ENCODE peak calls at places on chromosome 19, in five cellular contexts. O is suprapubic skin, F is cardiac muscle cell, E is A549, W is heart right ventricle. Y is an unnamed sample.

GRCh38 chr19:7106711-7107657 is 37.5 kb downstream of the ZNF557 start:
- DNase-seq in O (no peak), F (no peak), E (no peak), W (no peak), Y (no peak)

GRCh38 chr19:35334064-35334753 is 5.2 kb downstream of the CD22 start:
- DNase-seq in O (no peak), F (no peak), E (no peak), W (no peak), Y (no peak)

GRCh38 chr19:56566904-56567273 is 379 bp upstream of the ZNF470 start:
- DNase-seq in O (no peak), F (peak; percentile 49), E (peak; percentile 66), W (peak; percentile 54), Y (peak; percentile 58)

GRCh38 chr19:18091217-18091608 is 4.5 kb upstream of the IL12RB1 start:
- DNase-seq in O (no peak), F (no peak), E (no peak), W (peak; percentile 32), Y (peak; percentile 57)

GRCh38 chr19:17555929-17556813 is 722 bp downstream of the COLGALT1 start:
- DNase-seq in O (no peak), F (peak; percentile 81), E (peak; percentile 71), W (peak; percentile 69), Y (peak; percentile 69)

GRCh38 chr19:12946092-12946845 is 607 bp downstream of the RAD23A start:
- DNase-seq in O (no peak), F (peak; percentile 87), E (peak; percentile 67), W (peak; percentile 69), Y (peak; percentile 65)

GRCh38 chr19:44566984-44567383 is 37.5 kb upstream of the CEACAM20 start:
- DNase-seq in O (no peak), F (no peak), E (no peak), W (no peak), Y (no peak)

GRCh38 chr19:3281026-3281425 is 56.6 kb downstream of the CELF5 start:
- DNase-seq in O (no peak), F (no peak), E (no peak), W (no peak), Y (no peak)

GRCh38 chr19:1102407-1103106 is 1.2 kb upstream of the GPX4 start:
- DNase-seq in O (no peak), F (peak; percentile 99), E (peak; percentile 94), W (no peak), Y (peak; percentile 79)
- H3K4me1 ChIP-seq in O (peaks cover 85% of the 10 kb centered on the region), F (peaks cover 28% of the 10 kb centered on the region), E (peaks cover 65% of the 10 kb centered on the region), W (peaks cover 45% of the 10 kb centered on the region), Y (peaks cover 6% of the 10 kb centered on the region)

GRCh38 chr19:50024719-50025021 is 502 bp downstream of the VRK3 start:
- DNase-seq in O (no peak), F (no peak), E (no peak), W (no peak), Y (no peak)
- H3K27ac ChIP-seq in O (peak overlapping the region; percentile 87), F (peak overlapping the region; percentile 46), E (peak overlapping the region; percentile 92), W (peak overlapping the region; percentile 91), Y (peak overlapping the region; percentile 92)

DNA sequence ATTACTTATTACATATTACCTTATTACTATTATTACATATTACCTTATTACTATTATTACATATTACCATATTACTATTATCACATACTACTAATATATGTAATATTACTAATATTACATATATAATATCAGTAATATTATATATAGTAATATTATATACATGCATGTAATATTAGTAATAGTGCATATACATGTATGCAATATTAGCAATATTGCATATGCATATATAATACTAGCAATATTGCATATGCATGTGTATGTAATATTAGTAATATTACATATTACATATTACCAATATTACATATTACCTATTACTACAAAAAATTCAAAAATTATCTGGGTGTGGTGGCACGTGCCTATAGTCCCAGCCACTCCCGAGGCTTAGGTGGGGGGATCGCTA is 22.4 kb downstream of the PDE4A start:
- DNase-seq in O (no peak), F (no peak), E (no peak), W (no peak), Y (no peak)
- H3K4me3 ChIP-seq in O (no peak overlapping the region), F (no peak overlapping the region), E (no peak overlapping the region), W (no peak overlapping the region), Y (no peak overlapping the region)

GRCh38 chr19:13995017-13995728 is 10.9 kb downstream of the RFX1 start:
- DNase-seq in O (no peak), F (peak; percentile 27), E (no peak), W (no peak), Y (no peak)

GRCh38 chr19:13996928-13997636 is 9.0 kb downstream of the RFX1 start:
- DNase-seq in O (no peak), F (no peak), E (no peak), W (no peak), Y (no peak)

GRCh38 chr19:13992025-13992424 is 14.1 kb downstream of the RFX1 start:
- DNase-seq in O (no peak), F (no peak), E (no peak), W (no peak), Y (no peak)

GRCh38 chr19:13995878-13996765 is 10.0 kb downstream of the RFX1 start:
- DNase-seq in O (no peak), F (no peak), E (no peak), W (no peak), Y (no peak)

DNA sequence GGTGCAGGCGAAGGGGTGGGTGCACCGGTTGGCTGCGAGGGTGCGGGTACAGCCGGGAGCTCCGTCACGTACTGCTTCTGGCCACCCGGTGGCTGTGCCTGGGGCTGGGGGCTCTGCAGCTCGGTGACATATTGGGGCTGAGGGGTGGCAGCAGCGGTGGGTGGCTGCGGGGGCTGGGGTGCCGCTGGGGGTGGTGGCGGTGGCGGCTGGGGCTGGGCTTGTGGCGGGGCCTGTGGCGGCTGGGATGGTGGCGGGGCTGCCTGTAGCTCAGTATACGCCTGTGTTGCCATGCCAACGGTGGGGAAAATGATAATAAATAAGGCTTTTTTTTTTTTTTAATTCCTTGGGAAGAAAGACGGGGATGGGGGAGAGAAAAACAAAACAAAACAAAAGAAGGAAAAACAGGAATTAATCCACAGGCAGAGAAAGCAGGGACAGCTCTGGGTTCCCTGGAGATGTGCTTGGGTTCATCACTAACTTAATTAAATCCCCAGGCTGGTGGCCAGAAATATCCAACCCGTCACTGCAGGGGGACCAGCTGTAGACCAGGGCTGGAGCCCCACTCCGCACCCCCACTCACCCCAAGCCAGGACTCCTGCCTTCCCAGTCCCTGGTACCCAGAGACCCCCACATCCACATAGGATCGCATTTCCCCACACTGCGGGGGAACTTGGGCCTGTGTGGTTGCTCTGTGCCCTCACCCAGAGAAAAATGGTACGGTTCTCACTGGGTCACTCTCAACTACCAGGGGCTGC is 12.4 kb downstream of the RFX1 start:
- DNase-seq in O (no peak), F (no peak), E (no peak), W (no peak), Y (no peak)
- H3K4me1 ChIP-seq in O (peaks cover 6% of the 10 kb centered on the region), F (no peaks in the 10 kb centered on the region), E (no peaks in the 10 kb centered on the region), W (no peaks in the 10 kb centered on the region), Y (no peaks in the 10 kb centered on the region)

Y was measured in lung.